ENCODE peak calls at places on chromosomes 12 and 14, in six cellular contexts. M is stimulated activated CD4-positive, alpha-beta T cell treated with anti-CD3 and anti-CD28 coated beads, Interleukin-4, amount 100 ng/mL, for 48 hours; L is NCI-H187; K is activated T-helper 9 cell treated with anti-CD3 and anti-CD28 coated beads, Interleukin-2, amount 50 U/mL, for 16 hours; B is mesothelial cell of epicardium; N is activated naive CD4-positive, alpha-beta T cell treated with Interleukin-2 at 50 U/mL for 16 hours. Q is an unnamed sample.

GRCh38 chr14:80585506-80585835 is 356.1 kb downstream of the CEP128 start:
- DNase-seq in K (no peak), L (no peak), M (no peak), N (no peak), B (no peak), Q (no peak)

GRCh38 chr12:99271071-99271470 is 376.5 kb upstream of the GARIN6 start:
- DNase-seq in L (no peak), K (no peak), B (no peak), M (no peak), N (no peak), Q (peak)

GRCh38 chr12:12007713-12008231 is 63.0 kb upstream of the BCL2L14 start:
- DNase-seq in K (no peak), B (no peak), L (no peak), M (no peak), N (no peak), Q (no peak)

GRCh38 chr14:55514819-55515470 is 65.1 kb upstream of the KTN1 start:
- DNase-seq in K (no peak), B (no peak), L (no peak), M (no peak), N (no peak), Q (peak)

GRCh38 chr12:15114501-15114900 is 106.7 kb downstream of the RERG start:
- DNase-seq in M (no peak), K (no peak), L (no peak), N (no peak), B (no peak), Q (no peak)

GRCh38 chr12:84508325-84508861 is 404.2 kb downstream of the SLC6A15 start:
- DNase-seq in K (no peak), N (no peak), M (no peak), L (no peak), B (no peak), Q (peak)

GRCh38 chr12:38411947-38412346 is 95.4 kb downstream of the ALG10B start:
- DNase-seq in L (no peak), B (no peak), K (no peak), M (no peak), N (no peak), Q (no peak)

GRCh38 chr14:20630340-20631022 is 11.0 kb downstream of the OR6S1 start:
- DNase-seq in B (peak), K (no peak), L (no peak), M (no peak), N (peak), Q (peak)

GRCh38 chr12:114450511-114451300 is 44.8 kb upstream of the TBX5 start:
- DNase-seq in N (no peak), K (no peak), M (no peak), B (no peak), L (no peak), Q (no peak)

GRCh38 chr14:85296466-85297210 is 233.3 kb upstream of the FLRT2 start:
- DNase-seq in M (no peak), N (no peak), B (no peak), K (no peak), L (no peak), Q (peak)

GRCh38 chr14:75961662-75962061 is 20.1 kb downstream of the TGFB3 start:
- DNase-seq in N (no peak), L (no peak), K (no peak), M (no peak), B (no peak), Q (no peak)

GRCh38 chr14:21042918-21043317 is 756 bp downstream of the RNASE7 start:
- DNase-seq in N (no peak), L (no peak), M (no peak), B (no peak), K (no peak), Q (no peak)

GRCh38 chr12:109165599-109165998 is 49.2 kb downstream of the ACACB start:
- DNase-seq in B (no peak), L (no peak), M (no peak), K (no peak), N (no peak), Q (peak)

GRCh38 chr14:96574633-96575191 is 72.5 kb downstream of the PAPOLA start:
- DNase-seq in N (no peak), M (no peak), K (no peak), L (no peak), B (no peak), Q (peak)

GRCh38 chr14:50319293-50319692 is 7.2 kb downstream of the DMAC2L start:
- DNase-seq in N (no peak), L (no peak), B (no peak), K (no peak), M (no peak), Q (peak)

GRCh38 chr12:116320839-116321238 is 43.3 kb upstream of the MED13L start:
- DNase-seq in M (no peak), N (no peak), B (no peak), L (no peak), K (no peak), Q (peak)

GRCh38 chr12:19482551-19483109 is 43.3 kb downstream of the AEBP2 start:
- DNase-seq in B (no peak), M (peak), N (peak), L (no peak), K (peak), Q (no peak)

GRCh38 chr14:100285021-100285912 is 21.0 kb downstream of the SLC25A29 start:
- DNase-seq in L (peak), K (peak), N (peak), B (peak), M (peak), Q (peak)

GRCh38 chr14:95128140-95128539 is 29.2 kb downstream of the DICER1 start:
- DNase-seq in N (no peak), L (no peak), B (no peak), K (no peak), M (no peak), Q (no peak)

GRCh38 chr14:93042968-93043940 is 72.5 kb downstream of the ITPK1 start:
- DNase-seq in M (no peak), K (no peak), N (no peak), B (no peak), L (no peak), Q (peak)

GRCh38 chr14:34693228-34693939 is 21.0 kb downstream of the CFL2 start:
- DNase-seq in B (no peak), M (no peak), K (no peak), N (peak), L (no peak), Q (no peak)

GRCh38 chr12:109497675-109498074 is 20.2 kb downstream of the UBE3B start:
- DNase-seq in M (no peak), K (no peak), N (no peak), B (no peak), L (no peak), Q (peak)

GRCh38 chr14:75334191-75335051 is 55.8 kb downstream of the FOS start:
- DNase-seq in K (peak), M (peak), N (peak), L (no peak), B (no peak), Q (no peak)

GRCh38 chr12:71686658-71687025 is 760 bp downstream of the TMEM19 start:
- DNase-seq in K (no peak), N (no peak), B (no peak), L (no peak), M (no peak), Q (peak)

GRCh38 chr12:128974881-128975280 is 121.6 kb downstream of the GLT1D1 start:
- DNase-seq in B (no peak), L (no peak), M (no peak), N (no peak), K (no peak), Q (no peak)

GRCh38 chr12:3461391-3461790 is 29.6 kb upstream of the PRMT8 start:
- DNase-seq in L (no peak), N (no peak), B (no peak), M (no peak), K (no peak), Q (no peak)

GRCh38 chr12:117470804-117471203 is 109.4 kb upstream of the NOS1 start:
- DNase-seq in K (no peak), N (no peak), M (peak), L (no peak), B (no peak), Q (no peak)

GRCh38 chr14:29035129-29035528 is 268.5 kb downstream of the FOXG1 start:
- DNase-seq in K (no peak), M (no peak), L (no peak), B (no peak), N (no peak), Q (no peak)

GRCh38 chr14:20683896-20684661 is at the start of gene RNASE4:
- DNase-seq in N (peak), L (no peak), B (peak), K (peak), M (peak), Q (peak)

GRCh38 chr14:75609606-75610476 is 31.4 kb downstream of the FLVCR2 start:
- DNase-seq in B (no peak), M (no peak), K (no peak), L (no peak), N (no peak), Q (no peak)

GRCh38 chr14:56821177-56821576 is 10.9 kb upstream of the OTX2 start:
- DNase-seq in N (no peak), M (no peak), K (no peak), B (no peak), L (no peak), Q (no peak)

GRCh38 chr12:22712083-22712482 is 87.1 kb downstream of the ETNK1 start:
- DNase-seq in K (no peak), M (no peak), N (no peak), B (no peak), L (no peak), Q (no peak)

GRCh38 chr12:111404362-111405148 is 1.2 kb upstream of the SH2B3 start:
- DNase-seq in K (peak), B (no peak), L (no peak), M (peak), N (peak), Q (peak)

GRCh38 chr12:89695830-89696229 is 12.8 kb downstream of the ATP2B1 start:
- DNase-seq in B (no peak), K (no peak), M (no peak), N (no peak), L (no peak), Q (no peak)

GRCh38 chr12:90999946-91000345 is 4.8 kb downstream of the EPYC start:
- DNase-seq in B (no peak), L (no peak), N (no peak), K (no peak), M (no peak), Q (peak)